ENCODE peak calls at places on chromosomes 16 and 17, in six cellular contexts. One of them, this sample, is unnamed.

GRCh38 chr16:88505405-88506082 is 52.5 kb downstream of the ZFPM1 start:
- DNase-seq in RWPE2: no peak
- DNase-seq in neural crest cell: no peak
- DNase-seq in HCT116: peak
- DNase-seq in progenitor cell of endocrine pancreas: no peak
- DNase-seq in coronary artery: no peak
- DNase-seq in this sample: no peak

GRCh38 chr16:31352344-31353115 is 2.4 kb upstream of the ITGAX start:
- DNase-seq in RWPE2: peak
- DNase-seq in HCT116: no peak
- DNase-seq in coronary artery: no peak
- DNase-seq in progenitor cell of endocrine pancreas: no peak
- DNase-seq in neural crest cell: no peak
- DNase-seq in this sample: no peak

GRCh38 chr17:74877592-74878543 is 5.1 kb upstream of the FDXR start:
- DNase-seq in HCT116: peak
- DNase-seq in coronary artery: no peak
- DNase-seq in progenitor cell of endocrine pancreas: no peak
- DNase-seq in neural crest cell: no peak
- DNase-seq in RWPE2: no peak
- DNase-seq in this sample: no peak

GRCh38 chr17:57944796-57945362 is 10.3 kb downstream of the CUEDC1 start:
- DNase-seq in RWPE2: no peak
- DNase-seq in progenitor cell of endocrine pancreas: no peak
- DNase-seq in coronary artery: no peak
- DNase-seq in HCT116: no peak
- DNase-seq in neural crest cell: no peak
- DNase-seq in this sample: no peak

GRCh38 chr17:82092094-82092586 is 5.9 kb downstream of the FASN start:
- DNase-seq in coronary artery: no peak
- DNase-seq in progenitor cell of endocrine pancreas: no peak
- DNase-seq in RWPE2: no peak
- DNase-seq in HCT116: no peak
- DNase-seq in neural crest cell: no peak
- DNase-seq in this sample: no peak

GRCh38 chr16:13996778-13997288 is 74.3 kb upstream of the MRTFB start:
- DNase-seq in RWPE2: no peak
- DNase-seq in HCT116: no peak
- DNase-seq in neural crest cell: no peak
- DNase-seq in progenitor cell of endocrine pancreas: no peak
- DNase-seq in coronary artery: peak
- DNase-seq in this sample: no peak

GRCh38 chr16:13425840-13426239 is 494.1 kb upstream of the ERCC4 start:
- DNase-seq in HCT116: no peak
- DNase-seq in progenitor cell of endocrine pancreas: no peak
- DNase-seq in neural crest cell: no peak
- DNase-seq in coronary artery: no peak
- DNase-seq in RWPE2: no peak
- DNase-seq in this sample: no peak

GRCh38 chr17:7626307-7626706 is 1.3 kb downstream of the SAT2 start:
- DNase-seq in coronary artery: no peak
- DNase-seq in progenitor cell of endocrine pancreas: no peak
- DNase-seq in neural crest cell: no peak
- DNase-seq in HCT116: no peak
- DNase-seq in RWPE2: no peak
- DNase-seq in this sample: no peak

GRCh38 chr17:73142763-73143395 is 21.9 kb upstream of the SSTR2 start:
- DNase-seq in coronary artery: no peak
- DNase-seq in RWPE2: no peak
- DNase-seq in progenitor cell of endocrine pancreas: no peak
- DNase-seq in HCT116: no peak
- DNase-seq in neural crest cell: no peak
- DNase-seq in this sample: no peak

GRCh38 chr16:65817066-65817465 is 549.4 kb upstream of the CDH5 start:
- DNase-seq in RWPE2: no peak
- DNase-seq in coronary artery: no peak
- DNase-seq in neural crest cell: no peak
- DNase-seq in HCT116: no peak
- DNase-seq in progenitor cell of endocrine pancreas: no peak
- DNase-seq in this sample: no peak

GRCh38 chr17:80408872-80409271 is 6.1 kb upstream of the ENDOV start:
- DNase-seq in neural crest cell: no peak
- DNase-seq in HCT116: no peak
- DNase-seq in progenitor cell of endocrine pancreas: no peak
- DNase-seq in RWPE2: peak
- DNase-seq in coronary artery: no peak
- DNase-seq in this sample: no peak

GRCh38 chr16:61146429-61146828 is 889.8 kb downstream of the CDH8 start:
- DNase-seq in progenitor cell of endocrine pancreas: no peak
- DNase-seq in HCT116: no peak
- DNase-seq in RWPE2: no peak
- DNase-seq in coronary artery: no peak
- DNase-seq in neural crest cell: no peak
- DNase-seq in this sample: no peak

GRCh38 chr16:86019446-86020047 is 120.6 kb downstream of the IRF8 start:
- DNase-seq in HCT116: no peak
- DNase-seq in neural crest cell: no peak
- DNase-seq in progenitor cell of endocrine pancreas: no peak
- DNase-seq in coronary artery: peak
- DNase-seq in RWPE2: peak
- DNase-seq in this sample: no peak

GRCh38 chr17:42781639-42782401 is 1.4 kb downstream of the WNK4 start:
- DNase-seq in progenitor cell of endocrine pancreas: no peak
- DNase-seq in coronary artery: no peak
- DNase-seq in RWPE2: no peak
- DNase-seq in neural crest cell: no peak
- DNase-seq in HCT116: no peak
- DNase-seq in this sample: no peak

GRCh38 chr16:58243528-58244004 is 45.7 kb upstream of the CSNK2A2 start:
- DNase-seq in RWPE2: no peak
- DNase-seq in HCT116: no peak
- DNase-seq in neural crest cell: no peak
- DNase-seq in coronary artery: no peak
- DNase-seq in progenitor cell of endocrine pancreas: no peak
- DNase-seq in this sample: no peak

GRCh38 chr16:88888778-88889387 is 22.4 kb upstream of the PABPN1L start:
- DNase-seq in neural crest cell: no peak
- DNase-seq in RWPE2: no peak
- DNase-seq in HCT116: no peak
- DNase-seq in coronary artery: no peak
- DNase-seq in progenitor cell of endocrine pancreas: no peak
- DNase-seq in this sample: no peak

GRCh38 chr17:38747385-38748328 is 479 bp downstream of the PCGF2 start:
- DNase-seq in coronary artery: no peak
- DNase-seq in neural crest cell: peak
- DNase-seq in RWPE2: no peak
- DNase-seq in progenitor cell of endocrine pancreas: peak
- DNase-seq in HCT116: no peak
- DNase-seq in this sample: no peak
- TF ChIP-seq CTCF in coronary artery: peak
- TF ChIP-seq CTCF in neural crest cell: peak
- TF ChIP-seq CTCF in RWPE2: peak
- TF ChIP-seq CTCF in progenitor cell of endocrine pancreas: peak
- TF ChIP-seq CTCF in HCT116: no peak
- TF ChIP-seq CTCF in this sample: peak

GRCh38 chr17:41486316-41486715 is 3.4 kb downstream of the KRT36 start:
- DNase-seq in RWPE2: no peak
- DNase-seq in HCT116: no peak
- DNase-seq in progenitor cell of endocrine pancreas: no peak
- DNase-seq in neural crest cell: no peak
- DNase-seq in coronary artery: no peak
- DNase-seq in this sample: no peak

GRCh38 chr17:41484920-41485904 is 4.3 kb upstream of the KRT35 start:
- DNase-seq in HCT116: no peak
- DNase-seq in neural crest cell: no peak
- DNase-seq in progenitor cell of endocrine pancreas: no peak
- DNase-seq in RWPE2: no peak
- DNase-seq in coronary artery: no peak
- DNase-seq in this sample: no peak

GRCh38 chr17:41489531-41489930 is at the start of gene KRT36:
- DNase-seq in progenitor cell of endocrine pancreas: no peak
- DNase-seq in coronary artery: no peak
- DNase-seq in neural crest cell: no peak
- DNase-seq in RWPE2: no peak
- DNase-seq in HCT116: no peak
- DNase-seq in this sample: no peak

GRCh38 chr17:41483991-41484826 is 3.3 kb upstream of the KRT35 start:
- DNase-seq in HCT116: no peak
- DNase-seq in RWPE2: no peak
- DNase-seq in progenitor cell of endocrine pancreas: no peak
- DNase-seq in coronary artery: no peak
- DNase-seq in neural crest cell: no peak
- DNase-seq in this sample: no peak

GRCh38 chr17:41486809-41487530 is 2.7 kb downstream of the KRT36 start:
- DNase-seq in HCT116: no peak
- DNase-seq in coronary artery: no peak
- DNase-seq in RWPE2: no peak
- DNase-seq in progenitor cell of endocrine pancreas: no peak
- DNase-seq in neural crest cell: peak
- DNase-seq in this sample: no peak
- TF ChIP-seq CTCF in HCT116: no peak
- TF ChIP-seq CTCF in coronary artery: no peak
- TF ChIP-seq CTCF in RWPE2: no peak
- TF ChIP-seq CTCF in progenitor cell of endocrine pancreas: peak
- TF ChIP-seq CTCF in neural crest cell: peak
- TF ChIP-seq CTCF in this sample: peak

GRCh38 chr16:71574702-71575101 is 2.2 kb downstream of the TAT start:
- DNase-seq in coronary artery: no peak
- DNase-seq in RWPE2: no peak
- DNase-seq in HCT116: no peak
- DNase-seq in progenitor cell of endocrine pancreas: no peak
- DNase-seq in neural crest cell: no peak
- DNase-seq in this sample: no peak
- TF ChIP-seq CTCF in coronary artery: no peak
- TF ChIP-seq CTCF in RWPE2: no peak
- TF ChIP-seq CTCF in HCT116: no peak
- TF ChIP-seq CTCF in progenitor cell of endocrine pancreas: no peak
- TF ChIP-seq CTCF in neural crest cell: no peak
- TF ChIP-seq CTCF in this sample: no peak

GRCh38 chr16:2223375-2224182 is at the start of gene E4F1:
- DNase-seq in coronary artery: peak
- DNase-seq in RWPE2: peak
- DNase-seq in neural crest cell: peak
- DNase-seq in progenitor cell of endocrine pancreas: peak
- DNase-seq in HCT116: peak
- DNase-seq in this sample: peak
- TF ChIP-seq CTCF in coronary artery: no peak
- TF ChIP-seq CTCF in RWPE2: peak
- TF ChIP-seq CTCF in neural crest cell: no peak
- TF ChIP-seq CTCF in progenitor cell of endocrine pancreas: peak
- TF ChIP-seq CTCF in HCT116: no peak
- TF ChIP-seq CTCF in this sample: no peak

GRCh38 chr16:30076276-30076791 is 540 bp downstream of the PPP4C start:
- DNase-seq in RWPE2: no peak
- DNase-seq in HCT116: no peak
- DNase-seq in coronary artery: no peak
- DNase-seq in neural crest cell: no peak
- DNase-seq in progenitor cell of endocrine pancreas: no peak
- DNase-seq in this sample: no peak

GRCh38 chr16:30078744-30079143 is 3.0 kb downstream of the PPP4C start:
- DNase-seq in neural crest cell: no peak
- DNase-seq in progenitor cell of endocrine pancreas: no peak
- DNase-seq in RWPE2: no peak
- DNase-seq in HCT116: no peak
- DNase-seq in coronary artery: no peak
- DNase-seq in this sample: no peak

GRCh38 chr16:30079480-30079879 is 3.7 kb downstream of the PPP4C start:
- DNase-seq in RWPE2: no peak
- DNase-seq in progenitor cell of endocrine pancreas: no peak
- DNase-seq in coronary artery: no peak
- DNase-seq in neural crest cell: no peak
- DNase-seq in HCT116: no peak
- DNase-seq in this sample: no peak

GRCh38 chr16:30077656-30078055 is 1.9 kb downstream of the PPP4C start:
- DNase-seq in RWPE2: no peak
- DNase-seq in coronary artery: no peak
- DNase-seq in neural crest cell: no peak
- DNase-seq in HCT116: no peak
- DNase-seq in progenitor cell of endocrine pancreas: no peak
- DNase-seq in this sample: no peak

DNA sequence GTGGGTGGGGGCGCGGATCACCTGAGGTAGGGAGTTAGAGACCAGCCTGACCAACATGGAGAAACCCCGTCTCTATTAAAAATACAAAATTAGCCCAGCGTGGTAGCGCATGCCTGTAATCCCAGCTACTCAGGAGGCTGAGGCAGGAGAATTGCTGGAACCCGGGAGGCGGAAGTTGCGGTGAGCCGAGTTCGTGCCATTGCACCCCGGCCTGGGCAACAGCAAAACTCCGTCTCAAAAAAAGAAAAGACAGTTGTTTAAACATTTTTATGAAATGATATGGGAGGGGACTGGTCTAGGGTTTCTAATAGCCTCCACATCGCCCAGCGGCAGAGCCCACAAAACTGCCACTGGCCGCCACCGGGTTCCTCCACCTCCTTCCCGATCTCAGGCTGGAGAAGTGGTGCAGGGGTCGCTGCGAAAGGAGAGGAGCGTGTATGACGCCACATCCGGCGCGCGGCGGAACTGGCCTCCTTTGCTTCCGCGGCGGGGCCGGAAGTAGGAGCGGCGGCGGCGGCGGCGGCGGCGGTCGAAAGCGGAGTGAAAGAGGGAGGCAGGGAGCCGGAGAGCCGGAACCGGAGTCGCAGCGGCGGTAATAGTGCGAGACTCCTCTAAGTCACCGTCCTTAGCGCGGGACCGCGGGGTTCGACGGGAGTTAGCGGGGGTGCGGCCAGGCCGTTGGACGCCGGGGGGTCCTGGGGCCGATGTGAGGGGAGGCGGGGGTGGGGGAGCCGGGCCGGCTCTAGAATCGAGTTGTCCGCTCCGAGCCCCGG is at the start of gene PPP4C:
- DNase-seq in progenitor cell of endocrine pancreas: peak
- DNase-seq in coronary artery: peak
- DNase-seq in HCT116: peak
- DNase-seq in neural crest cell: peak
- DNase-seq in RWPE2: peak
- DNase-seq in this sample: peak
- TF ChIP-seq CTCF in progenitor cell of endocrine pancreas: peak
- TF ChIP-seq CTCF in coronary artery: no peak
- TF ChIP-seq CTCF in HCT116: no peak
- TF ChIP-seq CTCF in neural crest cell: no peak
- TF ChIP-seq CTCF in RWPE2: no peak
- TF ChIP-seq CTCF in this sample: no peak